ENCODE peak calls at places on chromosomes 13 and 19, in four cellular contexts. One of them, this sample, is unnamed.

GRCh38 chr19:850979-851335 is 1.1 kb upstream of the ELANE start:
- DNase-seq in GM23248: no peak
- DNase-seq in neuronal stem cell: no peak
- DNase-seq in H1: no peak
- DNase-seq in this sample: no peak

GRCh38 chr19:31178833-31179470 is 170.3 kb downstream of the TSHZ3 start:
- DNase-seq in H1: no peak
- DNase-seq in neuronal stem cell: no peak
- DNase-seq in GM23248: no peak
- DNase-seq in this sample: no peak

GRCh38 chr13:77779461-77780272 is 82.2 kb downstream of the SLAIN1 start:
- DNase-seq in neuronal stem cell: peak; percentile 33
- DNase-seq in GM23248: peak; percentile 76
- DNase-seq in H1: no peak
- DNase-seq in this sample: peak; percentile 9

GRCh38 chr13:80965097-80965496 is 624.2 kb upstream of the SPRY2 start:
- DNase-seq in neuronal stem cell: no peak
- DNase-seq in GM23248: no peak
- DNase-seq in H1: no peak
- DNase-seq in this sample: no peak

GRCh38 chr13:69928262-69928661 is 179.4 kb upstream of the ATXN8OS start:
- DNase-seq in neuronal stem cell: no peak
- DNase-seq in H1: no peak
- DNase-seq in GM23248: no peak
- DNase-seq in this sample: no peak

GRCh38 chr13:70769771-70770326 is 661.6 kb upstream of the KLHL1 start:
- DNase-seq in H1: no peak
- DNase-seq in GM23248: no peak
- DNase-seq in neuronal stem cell: no peak
- DNase-seq in this sample: no peak

GRCh38 chr13:67369895-67370660 is 139.9 kb upstream of the PCDH9 start:
- DNase-seq in H1: no peak
- DNase-seq in GM23248: peak; percentile 43
- DNase-seq in neuronal stem cell: no peak
- DNase-seq in this sample: no peak

GRCh38 chr13:50531917-50532899 is 311.3 kb downstream of the DLEU7 start:
- DNase-seq in neuronal stem cell: no peak
- DNase-seq in H1: no peak
- DNase-seq in GM23248: peak; percentile 59
- DNase-seq in this sample: no peak

GRCh38 chr19:39509233-39509632 is 5.7 kb upstream of the SELENOV start:
- DNase-seq in H1: no peak
- DNase-seq in GM23248: no peak
- DNase-seq in neuronal stem cell: no peak
- DNase-seq in this sample: no peak

GRCh38 chr19:39508629-39509028 is 6.3 kb upstream of the SELENOV start:
- DNase-seq in H1: no peak
- DNase-seq in GM23248: no peak
- DNase-seq in neuronal stem cell: no peak
- DNase-seq in this sample: no peak

GRCh38 chr19:39506598-39506943 is 7.8 kb downstream of the DLL3 start:
- DNase-seq in neuronal stem cell: no peak
- DNase-seq in H1: no peak
- DNase-seq in GM23248: no peak
- DNase-seq in this sample: no peak

GRCh38 chr19:39506944-39507714 is 7.8 kb upstream of the SELENOV start:
- DNase-seq in GM23248: peak; percentile 79
- DNase-seq in neuronal stem cell: peak; percentile 71
- DNase-seq in H1: peak; percentile 81
- DNase-seq in this sample: no peak

DNA sequence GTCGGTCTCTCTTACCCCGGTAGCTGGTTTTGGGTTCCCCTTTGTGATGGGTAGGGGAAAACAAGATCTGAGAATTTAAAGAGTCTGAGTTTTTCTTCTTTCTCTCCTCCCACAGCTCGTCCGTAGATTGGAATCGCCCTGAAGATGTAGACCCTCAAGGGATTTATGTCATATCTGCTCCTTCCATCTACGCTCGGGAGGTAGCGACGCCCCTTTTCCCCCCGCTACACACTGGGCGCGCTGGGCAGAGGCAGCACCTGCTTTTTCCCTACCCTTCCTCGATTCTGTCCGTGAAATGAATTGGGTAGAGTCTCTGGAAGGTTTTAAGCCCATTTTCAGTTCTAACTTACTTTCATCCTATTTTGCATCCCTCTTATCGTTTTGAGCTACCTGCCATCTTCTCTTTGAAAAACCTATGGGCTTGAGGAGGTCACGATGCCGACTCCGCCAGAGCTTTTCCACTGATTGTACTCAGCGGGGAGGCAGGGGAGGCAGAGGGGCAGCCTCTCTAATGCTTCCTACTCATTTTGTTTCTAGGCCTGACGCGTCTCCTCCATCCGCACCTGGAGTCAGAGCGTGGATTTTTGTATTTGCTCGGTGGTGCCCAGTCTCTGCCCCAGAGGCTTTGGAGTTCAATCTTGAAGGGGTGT is 7.1 kb upstream of the SELENOV start:
- DNase-seq in neuronal stem cell: no peak
- DNase-seq in GM23248: no peak
- DNase-seq in H1: no peak
- DNase-seq in this sample: no peak
- H3K9ac ChIP-seq in neuronal stem cell: no peak overlapping the region
- H3K9ac ChIP-seq in GM23248: no peak overlapping the region
- H3K9ac ChIP-seq in H1: peak overlapping the region; percentile 1
- H3K9ac ChIP-seq in this sample: peak overlapping the region; percentile 47

DNA sequence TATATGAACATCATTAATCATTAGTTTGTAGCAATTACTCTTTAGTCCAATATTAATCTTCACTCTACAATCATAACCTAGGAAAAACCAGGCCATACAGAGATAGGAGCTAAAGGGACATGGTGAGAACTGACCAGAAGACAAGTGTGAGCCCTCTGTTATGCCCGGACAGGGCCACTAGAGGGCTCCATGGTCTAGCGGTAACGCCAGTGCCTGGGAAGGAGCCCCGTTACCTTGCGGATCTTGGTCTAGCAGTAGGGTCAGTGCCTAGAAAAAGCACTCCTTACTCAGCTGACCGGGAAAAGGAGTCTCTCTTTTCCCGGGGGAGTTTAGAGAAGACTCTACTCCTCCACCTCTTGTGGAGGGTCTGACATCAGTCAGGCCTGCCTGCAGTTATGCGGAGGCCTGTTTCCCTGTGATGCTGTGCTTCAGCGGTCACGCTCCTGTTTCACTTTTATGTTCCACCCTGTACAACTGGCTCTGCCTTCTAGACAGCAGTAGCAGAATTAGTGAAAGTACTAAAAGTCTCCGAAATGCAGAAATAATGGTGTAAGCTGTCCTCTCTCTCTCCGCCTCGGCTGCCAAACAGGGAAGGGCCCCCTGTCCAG is 13.8 kb downstream of the OR7D4 start:
- DNase-seq in GM23248: peak; percentile 75
- DNase-seq in H1: peak; percentile 74
- DNase-seq in neuronal stem cell: peak; percentile 5
- DNase-seq in this sample: no peak
- H3K4me3 ChIP-seq in GM23248: peak overlapping the region; percentile 67
- H3K4me3 ChIP-seq in H1: no peak overlapping the region
- H3K4me3 ChIP-seq in neuronal stem cell: no peak overlapping the region
- H3K4me3 ChIP-seq in this sample: no peak overlapping the region

GRCh38 chr13:98996046-98996445 is 18.2 kb upstream of the DOCK9 start:
- DNase-seq in neuronal stem cell: no peak
- DNase-seq in H1: peak; percentile 23
- DNase-seq in GM23248: no peak
- DNase-seq in this sample: no peak
- H3K9ac ChIP-seq in neuronal stem cell: no peak overlapping the region
- H3K9ac ChIP-seq in H1: no peak overlapping the region
- H3K9ac ChIP-seq in GM23248: no peak overlapping the region
- H3K9ac ChIP-seq in this sample: no peak overlapping the region

GRCh38 chr19:7885818-7886217 is 2.5 kb upstream of the LRRC8E start:
- DNase-seq in GM23248: no peak
- DNase-seq in H1: no peak
- DNase-seq in neuronal stem cell: no peak
- DNase-seq in this sample: no peak

GRCh38 chr19:7883796-7884570 is 4.3 kb upstream of the LRRC8E start:
- DNase-seq in neuronal stem cell: no peak
- DNase-seq in GM23248: peak; percentile 54
- DNase-seq in H1: no peak
- DNase-seq in this sample: no peak

GRCh38 chr19:7879102-7879770 is 5.0 kb upstream of the PRR36 start:
- DNase-seq in neuronal stem cell: no peak
- DNase-seq in GM23248: no peak
- DNase-seq in H1: no peak
- DNase-seq in this sample: no peak

GRCh38 chr19:7881910-7882309 is 6.4 kb upstream of the LRRC8E start:
- DNase-seq in H1: no peak
- DNase-seq in GM23248: no peak
- DNase-seq in neuronal stem cell: no peak
- DNase-seq in this sample: no peak

DNA sequence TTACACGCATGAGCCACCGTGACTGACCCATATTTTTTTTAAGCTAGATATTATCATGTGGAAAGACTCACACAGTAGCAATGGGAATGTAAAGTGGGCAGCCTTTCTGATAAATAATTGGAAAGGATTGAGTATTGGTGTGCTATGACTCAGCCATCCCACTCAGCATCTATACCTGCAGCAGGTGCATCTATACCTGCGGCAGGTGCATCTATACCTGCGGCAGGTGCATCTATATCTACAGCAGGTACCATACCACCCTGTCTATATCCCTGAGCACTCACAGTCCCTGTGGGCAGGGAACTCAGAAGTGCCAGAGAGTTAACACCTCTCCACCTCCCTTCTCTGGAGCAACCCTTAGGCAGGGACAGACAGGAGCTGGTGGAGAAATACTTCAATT is 5.2 kb upstream of the LRRC8E start:
- DNase-seq in H1: no peak
- DNase-seq in GM23248: no peak
- DNase-seq in neuronal stem cell: no peak
- DNase-seq in this sample: no peak
- H3K4me3 ChIP-seq in H1: no peak overlapping the region
- H3K4me3 ChIP-seq in GM23248: no peak overlapping the region
- H3K4me3 ChIP-seq in neuronal stem cell: no peak overlapping the region
- H3K4me3 ChIP-seq in this sample: no peak overlapping the region

GRCh38 chr19:50657222-50657669 is 8.0 kb downstream of the C19orf81 start:
- DNase-seq in neuronal stem cell: no peak
- DNase-seq in H1: no peak
- DNase-seq in GM23248: no peak
- DNase-seq in this sample: no peak
- H3K9ac ChIP-seq in neuronal stem cell: no peak overlapping the region
- H3K9ac ChIP-seq in H1: peak overlapping the region; percentile 77
- H3K9ac ChIP-seq in GM23248: no peak overlapping the region
- H3K9ac ChIP-seq in this sample: no peak overlapping the region

GRCh38 chr19:40803170-40803856 is 4.3 kb downstream of the EGLN2 start:
- DNase-seq in GM23248: no peak
- DNase-seq in H1: no peak
- DNase-seq in neuronal stem cell: no peak
- DNase-seq in this sample: no peak

GRCh38 chr19:40803857-40804782 is 5.1 kb downstream of the EGLN2 start:
- DNase-seq in H1: no peak
- DNase-seq in GM23248: no peak
- DNase-seq in neuronal stem cell: no peak
- DNase-seq in this sample: no peak

GRCh38 chr19:40800997-40801377 is 2.0 kb downstream of the EGLN2 start:
- DNase-seq in GM23248: no peak
- DNase-seq in H1: no peak
- DNase-seq in neuronal stem cell: no peak
- DNase-seq in this sample: no peak

GRCh38 chr19:40801449-40802299 is 2.7 kb downstream of the EGLN2 start:
- DNase-seq in neuronal stem cell: no peak
- DNase-seq in GM23248: peak; percentile 48
- DNase-seq in H1: no peak
- DNase-seq in this sample: no peak

DNA sequence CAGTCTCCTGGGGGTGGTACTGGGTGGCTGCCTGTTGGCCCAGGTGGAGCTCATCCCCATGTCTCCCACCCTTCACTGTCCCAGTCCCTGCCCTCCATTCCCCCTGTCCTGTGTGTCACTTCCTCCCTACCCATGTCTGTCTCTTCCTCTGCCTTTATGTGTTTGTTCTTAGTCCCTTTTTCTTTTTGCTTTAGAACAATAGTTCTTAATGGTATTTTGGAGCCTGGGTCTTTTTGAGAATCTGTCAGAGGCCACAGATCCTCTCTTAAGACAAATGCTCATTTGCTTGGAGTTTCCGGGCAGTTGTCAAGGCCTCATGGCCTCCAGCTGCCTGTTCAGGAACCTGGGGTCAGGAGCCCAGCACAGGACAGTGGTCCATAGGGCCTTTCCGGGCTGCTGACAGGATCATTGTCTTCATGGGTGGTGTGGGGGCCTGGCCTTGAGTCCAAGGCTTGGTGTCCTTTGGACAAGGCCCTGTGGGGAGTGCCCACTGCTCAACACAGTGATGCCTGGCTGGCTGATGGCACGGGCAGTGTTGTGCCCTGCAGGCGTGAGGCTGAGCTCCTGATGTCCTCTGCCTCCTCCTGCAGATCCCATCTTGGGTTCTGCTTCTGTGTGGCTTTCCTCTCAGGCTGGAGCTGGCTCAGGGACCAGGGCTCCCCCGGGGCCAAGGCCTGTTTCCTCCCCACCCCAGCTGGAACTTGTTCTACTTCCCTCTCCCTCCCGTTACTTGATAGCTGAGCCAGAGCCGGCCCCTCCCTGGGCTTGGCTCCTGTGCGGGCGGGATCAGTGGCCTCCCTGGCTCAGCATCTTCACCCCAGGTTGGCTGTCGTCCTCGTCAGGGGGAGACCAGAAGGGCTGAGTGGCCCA is 3.5 kb downstream of the EGLN2 start:
- DNase-seq in H1: no peak
- DNase-seq in GM23248: peak; percentile 35
- DNase-seq in neuronal stem cell: no peak
- DNase-seq in this sample: no peak
- H3K4me3 ChIP-seq in H1: no peak overlapping the region
- H3K4me3 ChIP-seq in GM23248: peak overlapping the region; percentile 54
- H3K4me3 ChIP-seq in neuronal stem cell: no peak overlapping the region
- H3K4me3 ChIP-seq in this sample: no peak overlapping the region